ENCODE peak calls at places on chromosomes 7 and 10, in six cellular contexts. One of them, this sample, is unnamed.

GRCh38 chr7:79114875-79115274 is 338.6 kb downstream of the MAGI2 start:
- DNase-seq in mucosa of gallbladder: no peak
- DNase-seq in amniotic stem cell: no peak
- DNase-seq in stimulated activated CD4-positive, alpha-beta T cell treated with anti-CD3 and anti-CD28 coated beads, TNF-alpha, amount 100 ng/mL, for 4 hours: no peak
- DNase-seq in activated T-cell treated with anti-CD3 and anti-CD28 coated beads, Interleukin-2, amount 50 U/mL, for 1 hour: no peak
- DNase-seq in activated CD8-positive, alpha-beta memory T cell treated with anti-CD3 and anti-CD28 coated beads, Interleukin-2, amount 10 ng/mL, durations not matched to agents 7 days and 5 days: no peak
- DNase-seq in this sample: no peak

GRCh38 chr10:103548006-103548405 is 54.5 kb downstream of the NEURL1 start:
- DNase-seq in mucosa of gallbladder: no peak
- DNase-seq in amniotic stem cell: no peak
- DNase-seq in stimulated activated CD4-positive, alpha-beta T cell treated with anti-CD3 and anti-CD28 coated beads, TNF-alpha, amount 100 ng/mL, for 4 hours: no peak
- DNase-seq in activated T-cell treated with anti-CD3 and anti-CD28 coated beads, Interleukin-2, amount 50 U/mL, for 1 hour: no peak
- DNase-seq in activated CD8-positive, alpha-beta memory T cell treated with anti-CD3 and anti-CD28 coated beads, Interleukin-2, amount 10 ng/mL, durations not matched to agents 7 days and 5 days: peak; percentile 1
- DNase-seq in this sample: no peak

GRCh38 chr7:105219771-105220160 is 169.0 kb downstream of the SRPK2 start:
- DNase-seq in mucosa of gallbladder: no peak
- DNase-seq in amniotic stem cell: no peak
- DNase-seq in stimulated activated CD4-positive, alpha-beta T cell treated with anti-CD3 and anti-CD28 coated beads, TNF-alpha, amount 100 ng/mL, for 4 hours: no peak
- DNase-seq in activated T-cell treated with anti-CD3 and anti-CD28 coated beads, Interleukin-2, amount 50 U/mL, for 1 hour: no peak
- DNase-seq in activated CD8-positive, alpha-beta memory T cell treated with anti-CD3 and anti-CD28 coated beads, Interleukin-2, amount 10 ng/mL, durations not matched to agents 7 days and 5 days: no peak
- DNase-seq in this sample: no peak

GRCh38 chr10:78424721-78425120 is 391.1 kb downstream of the RPS24 start:
- DNase-seq in mucosa of gallbladder: no peak
- DNase-seq in amniotic stem cell: no peak
- DNase-seq in stimulated activated CD4-positive, alpha-beta T cell treated with anti-CD3 and anti-CD28 coated beads, TNF-alpha, amount 100 ng/mL, for 4 hours: no peak
- DNase-seq in activated T-cell treated with anti-CD3 and anti-CD28 coated beads, Interleukin-2, amount 50 U/mL, for 1 hour: no peak
- DNase-seq in activated CD8-positive, alpha-beta memory T cell treated with anti-CD3 and anti-CD28 coated beads, Interleukin-2, amount 10 ng/mL, durations not matched to agents 7 days and 5 days: no peak
- DNase-seq in this sample: no peak

GRCh38 chr7:144786522-144786921 is 49.3 kb downstream of the TPK1 start:
- DNase-seq in mucosa of gallbladder: no peak
- DNase-seq in amniotic stem cell: no peak
- DNase-seq in stimulated activated CD4-positive, alpha-beta T cell treated with anti-CD3 and anti-CD28 coated beads, TNF-alpha, amount 100 ng/mL, for 4 hours: no peak
- DNase-seq in activated T-cell treated with anti-CD3 and anti-CD28 coated beads, Interleukin-2, amount 50 U/mL, for 1 hour: no peak
- DNase-seq in activated CD8-positive, alpha-beta memory T cell treated with anti-CD3 and anti-CD28 coated beads, Interleukin-2, amount 10 ng/mL, durations not matched to agents 7 days and 5 days: no peak
- DNase-seq in this sample: no peak

GRCh38 chr10:131354380-131354779 is 42.9 kb upstream of the TCERG1L start:
- DNase-seq in mucosa of gallbladder: no peak
- DNase-seq in amniotic stem cell: no peak
- DNase-seq in stimulated activated CD4-positive, alpha-beta T cell treated with anti-CD3 and anti-CD28 coated beads, TNF-alpha, amount 100 ng/mL, for 4 hours: no peak
- DNase-seq in activated T-cell treated with anti-CD3 and anti-CD28 coated beads, Interleukin-2, amount 50 U/mL, for 1 hour: no peak
- DNase-seq in activated CD8-positive, alpha-beta memory T cell treated with anti-CD3 and anti-CD28 coated beads, Interleukin-2, amount 10 ng/mL, durations not matched to agents 7 days and 5 days: no peak
- DNase-seq in this sample: no peak

GRCh38 chr10:128734161-128734560 is 607.9 kb upstream of the MKI67 start:
- DNase-seq in mucosa of gallbladder: no peak
- DNase-seq in amniotic stem cell: no peak
- DNase-seq in stimulated activated CD4-positive, alpha-beta T cell treated with anti-CD3 and anti-CD28 coated beads, TNF-alpha, amount 100 ng/mL, for 4 hours: no peak
- DNase-seq in activated T-cell treated with anti-CD3 and anti-CD28 coated beads, Interleukin-2, amount 50 U/mL, for 1 hour: no peak
- DNase-seq in activated CD8-positive, alpha-beta memory T cell treated with anti-CD3 and anti-CD28 coated beads, Interleukin-2, amount 10 ng/mL, durations not matched to agents 7 days and 5 days: no peak
- DNase-seq in this sample: no peak

GRCh38 chr7:135774284-135774683 is 25.7 kb upstream of the FAM180A start:
- DNase-seq in mucosa of gallbladder: peak; percentile 61
- DNase-seq in amniotic stem cell: no peak
- DNase-seq in stimulated activated CD4-positive, alpha-beta T cell treated with anti-CD3 and anti-CD28 coated beads, TNF-alpha, amount 100 ng/mL, for 4 hours: no peak
- DNase-seq in activated T-cell treated with anti-CD3 and anti-CD28 coated beads, Interleukin-2, amount 50 U/mL, for 1 hour: no peak
- DNase-seq in activated CD8-positive, alpha-beta memory T cell treated with anti-CD3 and anti-CD28 coated beads, Interleukin-2, amount 10 ng/mL, durations not matched to agents 7 days and 5 days: no peak
- DNase-seq in this sample: no peak

GRCh38 chr7:76336094-76336493 is 22.7 kb downstream of the YWHAG start:
- DNase-seq in mucosa of gallbladder: no peak
- DNase-seq in amniotic stem cell: no peak
- DNase-seq in stimulated activated CD4-positive, alpha-beta T cell treated with anti-CD3 and anti-CD28 coated beads, TNF-alpha, amount 100 ng/mL, for 4 hours: no peak
- DNase-seq in activated T-cell treated with anti-CD3 and anti-CD28 coated beads, Interleukin-2, amount 50 U/mL, for 1 hour: no peak
- DNase-seq in activated CD8-positive, alpha-beta memory T cell treated with anti-CD3 and anti-CD28 coated beads, Interleukin-2, amount 10 ng/mL, durations not matched to agents 7 days and 5 days: no peak
- DNase-seq in this sample: no peak

GRCh38 chr10:110151467-110151866 is 55.9 kb upstream of the MXI1 start:
- DNase-seq in mucosa of gallbladder: peak; percentile 85
- DNase-seq in amniotic stem cell: no peak
- DNase-seq in stimulated activated CD4-positive, alpha-beta T cell treated with anti-CD3 and anti-CD28 coated beads, TNF-alpha, amount 100 ng/mL, for 4 hours: no peak
- DNase-seq in activated T-cell treated with anti-CD3 and anti-CD28 coated beads, Interleukin-2, amount 50 U/mL, for 1 hour: no peak
- DNase-seq in activated CD8-positive, alpha-beta memory T cell treated with anti-CD3 and anti-CD28 coated beads, Interleukin-2, amount 10 ng/mL, durations not matched to agents 7 days and 5 days: no peak
- DNase-seq in this sample: no peak

GRCh38 chr10:63503395-63503794 is 17.8 kb upstream of the REEP3 start:
- DNase-seq in mucosa of gallbladder: no peak
- DNase-seq in amniotic stem cell: no peak
- DNase-seq in stimulated activated CD4-positive, alpha-beta T cell treated with anti-CD3 and anti-CD28 coated beads, TNF-alpha, amount 100 ng/mL, for 4 hours: no peak
- DNase-seq in activated T-cell treated with anti-CD3 and anti-CD28 coated beads, Interleukin-2, amount 50 U/mL, for 1 hour: no peak
- DNase-seq in activated CD8-positive, alpha-beta memory T cell treated with anti-CD3 and anti-CD28 coated beads, Interleukin-2, amount 10 ng/mL, durations not matched to agents 7 days and 5 days: no peak
- DNase-seq in this sample: no peak

GRCh38 chr10:31263903-31264302 is 55.1 kb upstream of the ZEB1 start:
- DNase-seq in mucosa of gallbladder: no peak
- DNase-seq in amniotic stem cell: no peak
- DNase-seq in stimulated activated CD4-positive, alpha-beta T cell treated with anti-CD3 and anti-CD28 coated beads, TNF-alpha, amount 100 ng/mL, for 4 hours: no peak
- DNase-seq in activated T-cell treated with anti-CD3 and anti-CD28 coated beads, Interleukin-2, amount 50 U/mL, for 1 hour: no peak
- DNase-seq in activated CD8-positive, alpha-beta memory T cell treated with anti-CD3 and anti-CD28 coated beads, Interleukin-2, amount 10 ng/mL, durations not matched to agents 7 days and 5 days: no peak
- DNase-seq in this sample: no peak

GRCh38 chr10:20659225-20659624 is 237.9 kb downstream of the NEBL start:
- DNase-seq in mucosa of gallbladder: no peak
- DNase-seq in amniotic stem cell: no peak
- DNase-seq in stimulated activated CD4-positive, alpha-beta T cell treated with anti-CD3 and anti-CD28 coated beads, TNF-alpha, amount 100 ng/mL, for 4 hours: no peak
- DNase-seq in activated T-cell treated with anti-CD3 and anti-CD28 coated beads, Interleukin-2, amount 50 U/mL, for 1 hour: no peak
- DNase-seq in activated CD8-positive, alpha-beta memory T cell treated with anti-CD3 and anti-CD28 coated beads, Interleukin-2, amount 10 ng/mL, durations not matched to agents 7 days and 5 days: no peak
- DNase-seq in this sample: no peak

GRCh38 chr7:128830231-128831177 is at the start of gene FLNC:
- DNase-seq in mucosa of gallbladder: peak; percentile 40
- DNase-seq in amniotic stem cell: peak; percentile 66
- DNase-seq in stimulated activated CD4-positive, alpha-beta T cell treated with anti-CD3 and anti-CD28 coated beads, TNF-alpha, amount 100 ng/mL, for 4 hours: peak; percentile 12
- DNase-seq in activated T-cell treated with anti-CD3 and anti-CD28 coated beads, Interleukin-2, amount 50 U/mL, for 1 hour: peak; percentile 48
- DNase-seq in activated CD8-positive, alpha-beta memory T cell treated with anti-CD3 and anti-CD28 coated beads, Interleukin-2, amount 10 ng/mL, durations not matched to agents 7 days and 5 days: peak; percentile 55
- DNase-seq in this sample: no peak

GRCh38 chr7:148121426-148121825 is 469.1 kb upstream of the C7orf33 start:
- DNase-seq in mucosa of gallbladder: no peak
- DNase-seq in amniotic stem cell: no peak
- DNase-seq in stimulated activated CD4-positive, alpha-beta T cell treated with anti-CD3 and anti-CD28 coated beads, TNF-alpha, amount 100 ng/mL, for 4 hours: no peak
- DNase-seq in activated T-cell treated with anti-CD3 and anti-CD28 coated beads, Interleukin-2, amount 50 U/mL, for 1 hour: no peak
- DNase-seq in activated CD8-positive, alpha-beta memory T cell treated with anti-CD3 and anti-CD28 coated beads, Interleukin-2, amount 10 ng/mL, durations not matched to agents 7 days and 5 days: no peak
- DNase-seq in this sample: no peak

GRCh38 chr10:114393886-114394285 is 10.4 kb downstream of the AFAP1L2 start:
- DNase-seq in mucosa of gallbladder: no peak
- DNase-seq in amniotic stem cell: no peak
- DNase-seq in stimulated activated CD4-positive, alpha-beta T cell treated with anti-CD3 and anti-CD28 coated beads, TNF-alpha, amount 100 ng/mL, for 4 hours: no peak
- DNase-seq in activated T-cell treated with anti-CD3 and anti-CD28 coated beads, Interleukin-2, amount 50 U/mL, for 1 hour: no peak
- DNase-seq in activated CD8-positive, alpha-beta memory T cell treated with anti-CD3 and anti-CD28 coated beads, Interleukin-2, amount 10 ng/mL, durations not matched to agents 7 days and 5 days: no peak
- DNase-seq in this sample: no peak

GRCh38 chr10:97222346-97222961 is 36.7 kb upstream of the SLIT1 start:
- DNase-seq in mucosa of gallbladder: no peak
- DNase-seq in amniotic stem cell: no peak
- DNase-seq in stimulated activated CD4-positive, alpha-beta T cell treated with anti-CD3 and anti-CD28 coated beads, TNF-alpha, amount 100 ng/mL, for 4 hours: no peak
- DNase-seq in activated T-cell treated with anti-CD3 and anti-CD28 coated beads, Interleukin-2, amount 50 U/mL, for 1 hour: no peak
- DNase-seq in activated CD8-positive, alpha-beta memory T cell treated with anti-CD3 and anti-CD28 coated beads, Interleukin-2, amount 10 ng/mL, durations not matched to agents 7 days and 5 days: no peak
- DNase-seq in this sample: no peak

GRCh38 chr10:119896937-119897336 is 4.4 kb downstream of the SEC23IP start:
- DNase-seq in mucosa of gallbladder: peak; percentile 84
- DNase-seq in amniotic stem cell: no peak
- DNase-seq in stimulated activated CD4-positive, alpha-beta T cell treated with anti-CD3 and anti-CD28 coated beads, TNF-alpha, amount 100 ng/mL, for 4 hours: no peak
- DNase-seq in activated T-cell treated with anti-CD3 and anti-CD28 coated beads, Interleukin-2, amount 50 U/mL, for 1 hour: no peak
- DNase-seq in activated CD8-positive, alpha-beta memory T cell treated with anti-CD3 and anti-CD28 coated beads, Interleukin-2, amount 10 ng/mL, durations not matched to agents 7 days and 5 days: no peak
- DNase-seq in this sample: no peak

GRCh38 chr7:114392686-114393085 is 21.9 kb upstream of the FOXP2 start:
- DNase-seq in mucosa of gallbladder: no peak
- DNase-seq in amniotic stem cell: no peak
- DNase-seq in stimulated activated CD4-positive, alpha-beta T cell treated with anti-CD3 and anti-CD28 coated beads, TNF-alpha, amount 100 ng/mL, for 4 hours: no peak
- DNase-seq in activated T-cell treated with anti-CD3 and anti-CD28 coated beads, Interleukin-2, amount 50 U/mL, for 1 hour: no peak
- DNase-seq in activated CD8-positive, alpha-beta memory T cell treated with anti-CD3 and anti-CD28 coated beads, Interleukin-2, amount 10 ng/mL, durations not matched to agents 7 days and 5 days: no peak
- DNase-seq in this sample: no peak

GRCh38 chr10:99558708-99559107 is 26.0 kb downstream of the NKX2-3 start:
- DNase-seq in mucosa of gallbladder: no peak
- DNase-seq in amniotic stem cell: no peak
- DNase-seq in stimulated activated CD4-positive, alpha-beta T cell treated with anti-CD3 and anti-CD28 coated beads, TNF-alpha, amount 100 ng/mL, for 4 hours: no peak
- DNase-seq in activated T-cell treated with anti-CD3 and anti-CD28 coated beads, Interleukin-2, amount 50 U/mL, for 1 hour: no peak
- DNase-seq in activated CD8-positive, alpha-beta memory T cell treated with anti-CD3 and anti-CD28 coated beads, Interleukin-2, amount 10 ng/mL, durations not matched to agents 7 days and 5 days: no peak
- DNase-seq in this sample: no peak

GRCh38 chr7:29839302-29839701 is 33.0 kb downstream of the WIPF3 start:
- DNase-seq in mucosa of gallbladder: peak; percentile 71
- DNase-seq in amniotic stem cell: no peak
- DNase-seq in stimulated activated CD4-positive, alpha-beta T cell treated with anti-CD3 and anti-CD28 coated beads, TNF-alpha, amount 100 ng/mL, for 4 hours: no peak
- DNase-seq in activated T-cell treated with anti-CD3 and anti-CD28 coated beads, Interleukin-2, amount 50 U/mL, for 1 hour: no peak
- DNase-seq in activated CD8-positive, alpha-beta memory T cell treated with anti-CD3 and anti-CD28 coated beads, Interleukin-2, amount 10 ng/mL, durations not matched to agents 7 days and 5 days: no peak
- DNase-seq in this sample: no peak

GRCh38 chr10:52870562-52870961 is 98.0 kb upstream of the MBL2 start:
- DNase-seq in mucosa of gallbladder: no peak
- DNase-seq in amniotic stem cell: no peak
- DNase-seq in stimulated activated CD4-positive, alpha-beta T cell treated with anti-CD3 and anti-CD28 coated beads, TNF-alpha, amount 100 ng/mL, for 4 hours: no peak
- DNase-seq in activated T-cell treated with anti-CD3 and anti-CD28 coated beads, Interleukin-2, amount 50 U/mL, for 1 hour: no peak
- DNase-seq in activated CD8-positive, alpha-beta memory T cell treated with anti-CD3 and anti-CD28 coated beads, Interleukin-2, amount 10 ng/mL, durations not matched to agents 7 days and 5 days: no peak
- DNase-seq in this sample: no peak

GRCh38 chr7:43465581-43466554 is 117.0 kb upstream of the STK17A start:
- DNase-seq in mucosa of gallbladder: no peak
- DNase-seq in amniotic stem cell: no peak
- DNase-seq in stimulated activated CD4-positive, alpha-beta T cell treated with anti-CD3 and anti-CD28 coated beads, TNF-alpha, amount 100 ng/mL, for 4 hours: no peak
- DNase-seq in activated T-cell treated with anti-CD3 and anti-CD28 coated beads, Interleukin-2, amount 50 U/mL, for 1 hour: no peak
- DNase-seq in activated CD8-positive, alpha-beta memory T cell treated with anti-CD3 and anti-CD28 coated beads, Interleukin-2, amount 10 ng/mL, durations not matched to agents 7 days and 5 days: no peak
- DNase-seq in this sample: no peak

GRCh38 chr10:48439031-48439430 is 132.6 kb downstream of the MAPK8 start:
- DNase-seq in mucosa of gallbladder: no peak
- DNase-seq in amniotic stem cell: peak; percentile 24
- DNase-seq in stimulated activated CD4-positive, alpha-beta T cell treated with anti-CD3 and anti-CD28 coated beads, TNF-alpha, amount 100 ng/mL, for 4 hours: no peak
- DNase-seq in activated T-cell treated with anti-CD3 and anti-CD28 coated beads, Interleukin-2, amount 50 U/mL, for 1 hour: no peak
- DNase-seq in activated CD8-positive, alpha-beta memory T cell treated with anti-CD3 and anti-CD28 coated beads, Interleukin-2, amount 10 ng/mL, durations not matched to agents 7 days and 5 days: no peak
- DNase-seq in this sample: no peak

GRCh38 chr10:50511512-50512213 is 112.1 kb downstream of the SGMS1 start:
- DNase-seq in mucosa of gallbladder: no peak
- DNase-seq in amniotic stem cell: no peak
- DNase-seq in stimulated activated CD4-positive, alpha-beta T cell treated with anti-CD3 and anti-CD28 coated beads, TNF-alpha, amount 100 ng/mL, for 4 hours: no peak
- DNase-seq in activated T-cell treated with anti-CD3 and anti-CD28 coated beads, Interleukin-2, amount 50 U/mL, for 1 hour: no peak
- DNase-seq in activated CD8-positive, alpha-beta memory T cell treated with anti-CD3 and anti-CD28 coated beads, Interleukin-2, amount 10 ng/mL, durations not matched to agents 7 days and 5 days: peak; percentile 60
- DNase-seq in this sample: no peak

GRCh38 chr7:31126976-31127375 is 74.9 kb downstream of the ADCYAP1R1 start:
- DNase-seq in mucosa of gallbladder: no peak
- DNase-seq in amniotic stem cell: no peak
- DNase-seq in stimulated activated CD4-positive, alpha-beta T cell treated with anti-CD3 and anti-CD28 coated beads, TNF-alpha, amount 100 ng/mL, for 4 hours: no peak
- DNase-seq in activated T-cell treated with anti-CD3 and anti-CD28 coated beads, Interleukin-2, amount 50 U/mL, for 1 hour: no peak
- DNase-seq in activated CD8-positive, alpha-beta memory T cell treated with anti-CD3 and anti-CD28 coated beads, Interleukin-2, amount 10 ng/mL, durations not matched to agents 7 days and 5 days: no peak
- DNase-seq in this sample: peak; percentile 7

GRCh38 chr7:734808-735207 is 7.7 kb upstream of the PRKAR1B start:
- DNase-seq in mucosa of gallbladder: no peak
- DNase-seq in amniotic stem cell: no peak
- DNase-seq in stimulated activated CD4-positive, alpha-beta T cell treated with anti-CD3 and anti-CD28 coated beads, TNF-alpha, amount 100 ng/mL, for 4 hours: no peak
- DNase-seq in activated T-cell treated with anti-CD3 and anti-CD28 coated beads, Interleukin-2, amount 50 U/mL, for 1 hour: no peak
- DNase-seq in activated CD8-positive, alpha-beta memory T cell treated with anti-CD3 and anti-CD28 coated beads, Interleukin-2, amount 10 ng/mL, durations not matched to agents 7 days and 5 days: no peak
- DNase-seq in this sample: no peak